ENCODE peak calls at places on chromosomes 11 and 22, in seven cellular contexts. N is heart right ventricle; K is astrocyte; S is A549; A is aorta; T is pancreas; J is effector memory CD4-positive, alpha-beta T cell. O is an unnamed sample. For H3K9me3, the result is how much of the 10 kb centered on the place peaks cover.

GRCh38 chr11:27039873-27040272 is 742 bp upstream of the BBOX1 start:
- DNase-seq in S (no peak), N (no peak), A (no peak), T (no peak), K (no peak), J (no peak), O (no peak)

GRCh38 chr11:111097191-111097590 is 148.3 kb upstream of the POU2AF2 start:
- DNase-seq in T (no peak), S (peak), K (no peak), J (no peak), N (peak), A (peak), O (peak)

GRCh38 chr11:61954106-61955030 is 4.2 kb downstream of the BEST1 start:
- DNase-seq in S (peak), A (no peak), K (no peak), N (no peak), T (no peak), J (no peak), O (no peak)

GRCh38 chr11:120200677-120201076 is 10.2 kb upstream of the OAF start:
- DNase-seq in J (no peak), K (no peak), S (no peak), N (no peak), T (no peak), A (no peak), O (no peak)

GRCh38 chr11:34174411-34175041 is 69.1 kb downstream of the NAT10 start:
- DNase-seq in S (peak), N (peak), T (peak), J (peak), K (no peak), A (peak), O (no peak)

GRCh38 chr11:123183391-123184099 is 11.5 kb downstream of the CLMP start:
- DNase-seq in T (no peak), S (no peak), J (no peak), A (no peak), K (peak), N (no peak), O (no peak)

GRCh38 chr11:110430267-110431211 is 791 bp downstream of the FDX1 start:
- DNase-seq in A (peak), N (peak), J (no peak), T (peak), S (no peak), K (peak), O (no peak)

GRCh38 chr11:24312464-24313238 is 184.2 kb upstream of the LUZP2 start:
- DNase-seq in T (no peak), S (no peak), J (no peak), K (peak), N (no peak), A (no peak), O (peak)

GRCh38 chr22:26942301-26942927 is 285.0 kb downstream of the MIAT start:
- DNase-seq in J (no peak), S (no peak), T (no peak), A (no peak), N (no peak), K (peak), O (no peak)

GRCh38 chr22:26669060-26669481 is 11.7 kb downstream of the MIAT start:
- DNase-seq in K (no peak), T (peak), S (peak), J (no peak), A (no peak), N (no peak), O (no peak)

GRCh38 chr11:9861860-9862725 is 198.2 kb downstream of the SWAP70 start:
- DNase-seq in A (no peak), K (peak), J (peak), N (peak), S (peak), T (peak), O (no peak)

GRCh38 chr11:86288776-86289507 is 13.1 kb upstream of the HIKESHI start:
- DNase-seq in T (no peak), N (no peak), J (no peak), S (no peak), A (no peak), K (no peak), O (no peak)

GRCh38 chr11:104091281-104092071 is 55.0 kb downstream of the DDI1 start:
- DNase-seq in S (no peak), T (no peak), A (no peak), J (no peak), N (no peak), K (peak), O (no peak)

GRCh38 chr11:59172345-59173079 is 580 bp downstream of the DTX4 start:
- DNase-seq in S (no peak), J (peak), N (peak), K (no peak), T (peak), A (no peak), O (no peak)

GRCh38 chr11:22458141-22458540 is 120.0 kb downstream of the SLC17A6 start:
- DNase-seq in K (no peak), N (no peak), S (no peak), T (no peak), A (no peak), J (no peak), O (no peak)

GRCh38 chr11:934437-934950 is 8.8 kb downstream of the AP2A2 start:
- DNase-seq in J (no peak), A (no peak), K (no peak), T (no peak), S (no peak), N (no peak), O (no peak)

GRCh38 chr22:37932821-37933578 is 20.4 kb downstream of the C22orf23 start:
- DNase-seq in J (no peak), K (no peak), T (peak), S (no peak), A (no peak), N (no peak), O (no peak)

GRCh38 chr11:88345408-88345807 is 7.9 kb upstream of the CTSC start:
- DNase-seq in T (no peak), A (no peak), K (peak), J (no peak), S (no peak), N (no peak), O (no peak)
- H3K4me3 ChIP-seq in T (no peak), A (no peak), K (no peak), J (no peak), S (no peak), N (no peak), O (no peak)

DNA sequence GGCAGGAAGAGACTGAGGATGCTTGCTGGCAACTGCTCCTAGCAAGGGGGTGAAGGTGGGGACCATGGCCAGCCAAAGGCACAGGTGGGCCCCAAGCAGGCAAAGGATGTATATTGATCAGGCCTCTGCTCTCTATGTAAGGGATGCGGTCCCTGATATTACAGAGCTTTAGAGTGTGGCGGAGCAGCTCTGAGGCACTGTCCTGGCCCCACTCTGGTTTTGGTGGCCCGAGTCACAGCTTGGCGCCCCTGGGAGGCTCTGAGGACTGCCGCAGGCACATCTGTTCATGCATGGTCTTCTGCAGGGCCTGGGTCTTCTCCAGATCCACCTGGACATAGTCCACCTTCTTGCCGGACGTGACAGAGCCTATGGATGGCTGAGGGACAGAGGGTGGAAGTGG is 45.5 kb downstream of the GAB4 start:
- DNase-seq in N (no peak), K (no peak), T (no peak), J (no peak), A (no peak), S (no peak), O (no peak)
- H3K9me3 ChIP-seq in N (under half), K (under half), T (under half), J (under half), A (under half), S (under half), O (half or more)

DNA sequence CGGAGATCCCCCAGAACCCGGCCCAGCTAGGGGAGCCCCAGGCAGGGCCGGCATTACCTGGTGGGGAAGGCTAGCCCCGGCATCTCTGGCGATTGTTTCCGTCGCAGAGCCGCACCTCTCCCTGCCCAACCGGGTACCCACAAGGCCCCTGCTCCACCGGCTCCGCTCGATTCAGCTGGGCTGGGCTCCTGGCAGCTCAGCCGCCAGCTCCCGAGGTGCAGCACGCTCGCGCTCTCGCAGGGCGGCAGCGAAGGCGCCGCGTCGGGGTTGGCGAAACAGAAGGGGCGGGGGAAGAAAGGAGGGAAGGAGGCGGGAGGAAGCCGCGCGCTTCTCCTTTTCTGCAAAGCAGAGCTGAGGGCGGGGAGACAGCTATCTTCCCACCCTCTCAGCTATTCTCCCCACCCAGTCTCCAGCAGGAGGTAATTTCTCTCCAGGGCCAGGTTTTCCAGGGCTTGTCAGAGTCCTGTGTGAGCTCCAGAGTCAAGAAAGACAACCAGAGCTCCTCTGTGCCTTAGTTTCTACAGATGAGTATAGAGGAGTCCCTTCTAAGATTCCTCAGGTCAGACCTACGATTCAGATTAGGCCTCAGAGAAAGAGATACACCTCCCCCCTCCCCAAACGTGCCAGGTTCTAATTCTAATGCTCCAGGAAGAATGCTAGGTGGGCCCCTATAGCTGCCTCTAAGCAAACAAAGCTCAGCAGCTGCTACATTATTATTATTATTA is 62.0 kb downstream of the PAK1 start:
- DNase-seq in T (peak), J (peak), S (peak), N (peak), K (peak), A (peak), O (peak)
- H3K4me3 ChIP-seq in T (peak), J (peak), S (peak), N (peak), K (peak), A (peak), O (peak)

GRCh38 chr22:49570032-49570848 is 257.4 kb downstream of the BRD1 start:
- DNase-seq in J (no peak), N (no peak), T (no peak), A (peak), S (no peak), K (no peak), O (no peak)

GRCh38 chr22:49567894-49568750 is 259.6 kb downstream of the BRD1 start:
- DNase-seq in S (no peak), T (no peak), A (no peak), K (no peak), J (no peak), N (no peak), O (no peak)

GRCh38 chr22:49571326-49571725 is 256.3 kb downstream of the BRD1 start:
- DNase-seq in A (peak), T (no peak), N (no peak), K (no peak), J (no peak), S (no peak), O (no peak)

GRCh38 chr22:49568751-49569285 is 258.9 kb downstream of the BRD1 start:
- DNase-seq in S (no peak), A (peak), K (no peak), N (no peak), J (no peak), T (no peak), O (no peak)

DNA sequence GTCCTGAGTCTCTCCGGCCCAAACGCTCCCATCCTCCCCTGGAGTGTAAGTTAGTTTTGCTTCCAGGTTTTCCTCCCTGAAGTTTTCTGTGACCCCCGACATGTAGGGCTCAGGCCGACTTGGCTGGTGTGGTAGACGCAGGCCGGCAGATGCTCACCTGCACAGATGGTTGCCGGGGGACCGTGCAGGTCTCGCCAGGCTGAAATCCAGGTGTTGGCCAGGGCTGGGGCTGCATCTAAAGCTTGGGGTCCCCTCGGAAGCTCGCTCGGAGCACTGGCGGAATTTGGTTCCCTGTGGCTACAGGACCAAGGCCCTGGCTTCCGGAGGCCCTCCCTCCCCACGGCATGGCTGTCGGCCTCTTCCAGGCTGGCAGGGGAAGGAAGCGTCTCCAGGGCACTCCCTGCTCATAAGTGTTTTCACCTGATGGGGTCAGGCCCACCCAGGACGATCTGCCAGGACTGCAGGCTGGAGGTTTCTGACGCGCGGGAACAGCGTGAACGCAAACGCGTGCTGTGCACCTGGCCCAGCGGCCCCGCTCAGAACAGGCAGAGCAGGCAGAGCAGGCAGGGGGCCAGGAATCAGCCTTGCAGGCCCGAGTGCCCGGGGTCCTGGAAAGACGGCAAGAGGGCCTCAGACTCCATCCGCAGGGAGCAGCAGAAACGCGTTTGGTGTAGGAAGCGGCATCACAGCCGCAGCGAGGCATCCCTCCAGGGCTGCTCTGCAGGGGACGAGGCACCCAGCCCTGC is 258.2 kb downstream of the BRD1 start:
- DNase-seq in J (no peak), T (no peak), N (no peak), S (no peak), K (no peak), A (peak), O (no peak)
- H3K9me3 ChIP-seq in J (under half), T (under half), N (under half), S (under half), K (under half), A (under half), O (half or more)

GRCh38 chr22:39502109-39502788 is at the start of gene MIEF1:
- DNase-seq in N (peak), K (peak), S (peak), T (peak), A (peak), J (peak), O (peak)
- H3K4me3 ChIP-seq in N (peak), K (peak), S (peak), T (peak), A (peak), J (peak), O (peak)

O was measured in AG04450.